ENCODE peak calls at places on chromosomes 13 and 19, in eight cellular contexts. D, P, Z, H, E, O, C and J are unnamed samples.

GRCh38 chr13:41196620-41197019 is 2.3 kb upstream of the KBTBD7 start:
- DNase-seq in D (no peak), P (no peak), Z (no peak), H (no peak), E (peak; percentile 5), O (no peak), C (no peak), J (no peak)

GRCh38 chr19:1406496-1406817 is 929 bp upstream of the DAZAP1 start:
- DNase-seq in D (no peak), P (no peak), Z (no peak), H (no peak), E (no peak), O (no peak), C (no peak), J (no peak)

GRCh38 chr13:34863360-34864135 is 78.5 kb upstream of the NBEA start:
- DNase-seq in D (no peak), P (no peak), Z (no peak), H (no peak), E (peak; percentile 53), O (no peak), C (no peak), J (no peak)

GRCh38 chr13:41053384-41053826 is 7.9 kb upstream of the WBP4 start:
- DNase-seq in D (no peak), P (no peak), Z (no peak), H (no peak), E (peak; percentile 72), O (no peak), C (no peak), J (no peak)

GRCh38 chr13:95025116-95025515 is 276.1 kb downstream of the ABCC4 start:
- DNase-seq in D (no peak), P (no peak), Z (no peak), H (no peak), E (no peak), O (no peak), C (no peak), J (no peak)

GRCh38 chr13:99040536-99041141 is 62.8 kb upstream of the DOCK9 start:
- DNase-seq in D (no peak), P (no peak), Z (no peak), H (no peak), E (no peak), O (no peak), C (no peak), J (no peak)

GRCh38 chr13:59346861-59347470 is 816.8 kb downstream of the DIAPH3 start:
- DNase-seq in D (no peak), P (no peak), Z (no peak), H (no peak), E (no peak), O (no peak), C (no peak), J (no peak)

GRCh38 chr13:77980592-77980991 is 62.0 kb upstream of the EDNRB start:
- DNase-seq in D (no peak), P (no peak), Z (no peak), H (no peak), E (peak; percentile 84), O (no peak), C (no peak), J (no peak)

GRCh38 chr19:6047741-6048231 is 62.5 kb downstream of the RFX2 start:
- DNase-seq in D (peak; percentile 34), P (no peak), Z (no peak), H (peak; percentile 49), E (peak; percentile 69), O (no peak), C (peak; percentile 76), J (peak; percentile 48)

GRCh38 chr13:48908381-48909087 is 67.2 kb upstream of the FNDC3A start:
- DNase-seq in D (no peak), P (no peak), Z (no peak), H (no peak), E (peak; percentile 76), O (no peak), C (no peak), J (no peak)

GRCh38 chr19:35963514-35963913 is 27.3 kb downstream of the LRFN3 start:
- DNase-seq in D (no peak), P (no peak), Z (no peak), H (peak; percentile 87), E (peak; percentile 62), O (no peak), C (peak; percentile 88), J (no peak)

GRCh38 chr13:31765441-31765840 is 26.1 kb downstream of the RXFP2 start:
- DNase-seq in D (no peak), P (no peak), Z (no peak), H (no peak), E (peak; percentile 84), O (no peak), C (no peak), J (no peak)

GRCh38 chr19:3094638-3095374 is 644 bp downstream of the GNA11 start:
- DNase-seq in D (no peak), P (no peak), Z (no peak), H (peak; percentile 46), E (no peak), O (no peak), C (peak; percentile 85), J (no peak)

GRCh38 chr13:74040200-74040599 is 94.0 kb downstream of the KLF12 start:
- DNase-seq in D (no peak), P (no peak), Z (no peak), H (peak; percentile 57), E (peak; percentile 17), O (no peak), C (no peak), J (no peak)

GRCh38 chr13:27980280-27980998 is 8.1 kb downstream of the URAD start:
- DNase-seq in D (no peak), P (no peak), Z (no peak), H (no peak), E (no peak), O (no peak), C (no peak), J (peak; percentile 60)

GRCh38 chr13:21683034-21683733 is 12.3 kb downstream of the FGF9 start:
- DNase-seq in D (no peak), P (no peak), Z (no peak), H (no peak), E (peak; percentile 14), O (no peak), C (no peak), J (no peak)